ENCODE peak calls at places on chromosomes 2 and 18, in ten cellular contexts. M is CD8-positive, alpha-beta T cell; N is lower leg skin; P is thoracic aorta; A is mesothelial cell of epicardium; L is HFFc6; F is stomach; Q is fibroblast of lung; B is upper lobe of right lung; H is AG04450. E is an unnamed sample.

GRCh38 chr18:2900742-2901404 is 54.1 kb downstream of the EMILIN2 start:
- DNase-seq in B (no peak), M (no peak), F (no peak), P (no peak), Q (no peak), H (no peak), L (no peak), A (no peak), N (peak), E (no peak)

GRCh38 chr18:1302861-1303260 is 398.2 kb downstream of the ADCYAP1 start:
- DNase-seq in F (no peak), P (no peak), B (no peak), A (no peak), H (no peak), L (no peak), M (no peak), N (no peak), Q (no peak), E (no peak)

GRCh38 chr2:3500326-3500899 is 18.9 kb downstream of the ADI1 start:
- DNase-seq in N (peak), B (no peak), P (no peak), Q (no peak), A (no peak), F (no peak), M (no peak), H (no peak), L (no peak), E (no peak)

GRCh38 chr2:126831234-126832005 is 67.3 kb upstream of the TEX51 start:
- DNase-seq in B (no peak), L (no peak), H (no peak), A (no peak), F (no peak), N (no peak), P (no peak), M (no peak), Q (no peak), E (no peak)

GRCh38 chr2:112154246-112155110 is 16.3 kb downstream of the FBLN7 start:
- DNase-seq in N (peak), F (peak), A (no peak), H (no peak), Q (no peak), L (no peak), B (peak), M (no peak), P (no peak), E (peak)

GRCh38 chr2:42560886-42561285 is 7.5 kb upstream of the MTA3 start:
- DNase-seq in B (no peak), A (no peak), H (no peak), N (no peak), M (no peak), F (no peak), Q (no peak), P (no peak), L (no peak), E (no peak)

GRCh38 chr2:174752403-174753037 is 11.8 kb downstream of the CHRNA1 start:
- DNase-seq in A (no peak), N (peak), L (peak), P (no peak), B (no peak), M (no peak), F (no peak), H (no peak), Q (no peak), E (no peak)

GRCh38 chr2:118430510-118431187 is 342.4 kb downstream of the INSIG2 start:
- DNase-seq in M (no peak), L (no peak), B (no peak), A (no peak), Q (peak), N (no peak), P (no peak), H (no peak), F (no peak), E (no peak)

GRCh38 chr2:157217409-157217808 is 40.1 kb upstream of the GALNT5 start:
- DNase-seq in N (no peak), B (no peak), P (no peak), M (no peak), A (no peak), Q (no peak), F (no peak), L (no peak), H (no peak), E (no peak)

GRCh38 chr2:26043862-26044736 is 10.2 kb downstream of the RAB10 start:
- DNase-seq in N (no peak), A (no peak), Q (peak), M (no peak), B (peak), H (no peak), F (peak), L (no peak), P (no peak), E (no peak)

GRCh38 chr18:36086186-36086585 is 18.8 kb upstream of the RPRD1A start:
- DNase-seq in L (no peak), P (no peak), B (no peak), H (no peak), N (no peak), F (no peak), Q (no peak), A (no peak), M (no peak), E (no peak)

GRCh38 chr2:84856785-84857184 is 24.1 kb downstream of the TRABD2A start:
- DNase-seq in A (no peak), M (no peak), L (no peak), H (no peak), F (no peak), Q (no peak), P (no peak), N (peak), B (no peak), E (no peak)

GRCh38 chr2:215028231-215028630 is 110.2 kb downstream of the ABCA12 start:
- DNase-seq in N (no peak), A (no peak), Q (peak), F (no peak), L (peak), H (peak), M (no peak), P (no peak), B (no peak), E (no peak)

GRCh38 chr2:230067990-230068657 is 600 bp downstream of the SLC16A14 start:
- DNase-seq in N (peak), L (no peak), B (peak), Q (peak), F (peak), H (no peak), P (no peak), M (peak), A (peak), E (no peak)

GRCh38 chr2:65675350-65675749 is 243.0 kb upstream of the SPRED2 start:
- DNase-seq in A (no peak), L (no peak), N (no peak), F (no peak), B (no peak), H (no peak), M (no peak), Q (peak), P (no peak), E (no peak)

GRCh38 chr18:37403100-37403781 is 162.4 kb downstream of the CELF4 start:
- DNase-seq in N (no peak), M (no peak), P (no peak), A (no peak), H (peak), Q (peak), F (no peak), L (peak), B (no peak), E (no peak)

GRCh38 chr2:56981554-56981953 is 797.8 kb downstream of the CCDC85A start:
- DNase-seq in F (no peak), A (no peak), B (no peak), L (peak), H (no peak), N (no peak), Q (peak), P (no peak), M (no peak), E (no peak)

GRCh38 chr2:22124003-22124402 is 1000.2 kb downstream of the TDRD15 start:
- DNase-seq in Q (no peak), B (no peak), H (no peak), L (no peak), F (no peak), P (no peak), A (no peak), N (no peak), M (no peak), E (no peak)

GRCh38 chr18:56469582-56469981 is 168.8 kb downstream of the TXNL1 start:
- DNase-seq in H (no peak), A (no peak), Q (peak), P (no peak), F (no peak), N (no peak), L (no peak), M (no peak), B (no peak), E (no peak)

GRCh38 chr18:13612111-13612997 is 114.0 kb downstream of the FAM210A start:
- DNase-seq in Q (no peak), N (no peak), A (no peak), P (no peak), M (peak), L (no peak), B (no peak), F (peak), H (no peak), E (no peak)

GRCh38 chr2:122863516-122863915 is 1108.1 kb downstream of the TSN start:
- DNase-seq in M (no peak), Q (no peak), A (no peak), F (no peak), N (no peak), P (no peak), H (no peak), B (no peak), L (no peak), E (no peak)

GRCh38 chr18:2997846-2998599 is 14.9 kb downstream of the LPIN2 start:
- DNase-seq in N (no peak), P (no peak), F (peak), L (no peak), Q (peak), H (no peak), M (no peak), B (no peak), A (no peak), E (peak)

GRCh38 chr2:1687254-1687653 is 57.1 kb downstream of the PXDN start:
- DNase-seq in N (peak), B (no peak), Q (peak), M (no peak), H (no peak), F (no peak), P (no peak), A (no peak), L (no peak), E (no peak)

GRCh38 chr2:220555961-220556360 is 928.5 kb downstream of the SLC4A3 start:
- DNase-seq in A (no peak), F (no peak), Q (peak), B (no peak), L (peak), H (no peak), P (no peak), M (no peak), N (no peak), E (no peak)

GRCh38 chr2:68225119-68225632 is 27.2 kb downstream of the PPP3R1 start:
- DNase-seq in B (no peak), N (no peak), M (no peak), P (no peak), L (no peak), Q (no peak), F (peak), H (no peak), A (no peak), E (no peak)

GRCh38 chr18:36942264-36942663 is 113.3 kb downstream of the KIAA1328 start:
- DNase-seq in L (peak), A (no peak), Q (peak), F (no peak), B (no peak), N (no peak), P (no peak), M (no peak), H (peak), E (no peak)

GRCh38 chr18:79680100-79680879 is 687 bp downstream of the CTDP1 start:
- DNase-seq in P (no peak), F (peak), Q (peak), L (peak), B (no peak), A (no peak), M (peak), N (peak), H (no peak), E (no peak)

GRCh38 chr2:70498054-70498453 is 55.6 kb downstream of the TGFA start:
- DNase-seq in F (no peak), B (no peak), H (no peak), L (peak), Q (no peak), N (no peak), M (no peak), P (no peak), A (no peak), E (no peak)

GRCh38 chr2:64179582-64180321 is 35.5 kb upstream of the PELI1 start:
- DNase-seq in N (no peak), H (no peak), A (no peak), Q (no peak), F (no peak), L (no peak), P (no peak), B (no peak), M (no peak), E (no peak)

GRCh38 chr2:9004338-9005204 is 1.1 kb upstream of the MBOAT2 start:
- DNase-seq in M (no peak), Q (peak), F (no peak), N (no peak), B (no peak), P (no peak), L (peak), H (no peak), A (no peak), E (no peak)

GRCh38 chr2:42978887-42979415 is 186.6 kb upstream of the HAAO start:
- DNase-seq in L (no peak), Q (no peak), H (no peak), N (peak), F (no peak), B (no peak), P (no peak), M (no peak), A (no peak), E (no peak)

GRCh38 chr18:55189972-55190371 is 230.7 kb upstream of the CCDC68 start:
- DNase-seq in L (no peak), A (no peak), Q (no peak), P (no peak), H (no peak), F (no peak), M (no peak), B (no peak), N (no peak), E (no peak)

GRCh38 chr2:187117483-187117882 is 268.5 kb upstream of the ZSWIM2 start:
- DNase-seq in L (no peak), H (no peak), P (no peak), F (no peak), Q (peak), A (no peak), N (no peak), B (no peak), M (no peak), E (no peak)
- TF ChIP-seq CTCF in L (no peak), H (no peak), P (no peak), F (no peak), Q (no peak), A (no peak), N (no peak), B (no peak), M (no peak), E (no peak)

DNA sequence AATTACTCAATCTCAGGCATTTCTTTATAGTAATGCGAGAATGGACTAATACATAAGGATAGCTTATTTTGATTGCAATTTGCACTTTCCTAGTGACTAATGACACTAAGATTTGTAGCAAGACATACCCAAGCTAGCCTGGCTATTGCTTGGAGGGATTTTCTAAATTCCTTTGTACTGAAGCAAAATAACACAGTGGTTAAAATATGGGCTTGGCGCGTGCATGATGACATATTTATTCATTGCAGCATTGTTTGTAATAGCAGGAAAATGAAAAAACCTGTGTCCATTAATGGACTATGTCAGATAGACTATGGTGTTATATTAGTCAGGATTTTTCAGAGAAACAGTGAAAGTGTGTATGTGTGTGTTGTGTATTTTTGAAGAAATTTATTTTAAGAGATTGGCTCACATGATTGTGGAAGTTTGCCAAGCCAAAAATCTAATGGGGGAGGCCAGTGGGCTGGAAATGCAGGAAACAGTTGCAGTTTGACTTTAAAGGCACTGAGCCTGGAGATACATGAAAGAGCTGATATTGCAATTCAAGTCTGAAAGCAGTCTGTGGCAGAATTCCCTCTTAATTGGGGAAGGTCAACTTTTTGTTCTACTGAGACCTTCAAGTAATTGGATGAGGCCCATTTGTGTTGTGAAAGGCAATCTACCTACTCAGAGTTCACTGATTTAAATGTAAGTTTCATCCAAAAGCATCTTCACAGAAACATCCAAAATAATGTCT is 16.7 kb upstream of the LAPTM4A start:
- DNase-seq in N (peak), M (no peak), L (peak), P (no peak), A (no peak), F (no peak), Q (peak), H (peak), B (no peak), E (no peak)
- TF ChIP-seq CTCF in N (no peak), M (no peak), L (no peak), P (no peak), A (no peak), F (no peak), Q (no peak), H (no peak), B (no peak), E (no peak)

GRCh38 chr2:74119912-74120825 is 27.5 kb downstream of the BOLA3 start:
- DNase-seq in A (no peak), M (peak), N (peak), B (peak), P (peak), F (peak), H (peak), L (peak), Q (peak), E (peak)
- TF ChIP-seq CTCF in A (no peak), M (peak), N (no peak), B (peak), P (peak), F (peak), H (peak), L (peak), Q (peak), E (peak)

GRCh38 chr18:52343731-52344340 is 3.8 kb downstream of the DCC start:
- DNase-seq in B (no peak), L (no peak), P (no peak), F (no peak), H (no peak), M (no peak), N (no peak), Q (no peak), A (no peak), E (no peak)

GRCh38 chr18:52341617-52342381 is 1.8 kb downstream of the DCC start:
- DNase-seq in F (no peak), Q (peak), M (no peak), N (no peak), A (no peak), B (no peak), P (no peak), L (no peak), H (no peak), E (no peak)

GRCh38 chr18:52340466-52341378 is 725 bp downstream of the DCC start:
- DNase-seq in M (no peak), L (no peak), P (no peak), F (no peak), H (no peak), N (no peak), A (no peak), Q (peak), B (no peak), E (no peak)

GRCh38 chr18:52345428-52345827 is 5.4 kb downstream of the DCC start:
- DNase-seq in H (no peak), P (no peak), L (no peak), A (no peak), N (no peak), M (no peak), B (no peak), Q (no peak), F (no peak), E (no peak)

GRCh38 chr18:52343138-52343537 is 3.1 kb downstream of the DCC start:
- DNase-seq in A (no peak), M (no peak), P (no peak), N (no peak), Q (peak), H (no peak), B (no peak), F (no peak), L (no peak), E (no peak)
- TF ChIP-seq CTCF in A (no peak), M (no peak), P (no peak), N (no peak), Q (no peak), H (peak), B (peak), F (no peak), L (no peak), E (no peak)